ENCODE peak calls at places on chromosomes 4 and X, in seven cellular contexts. O is stimulated activated naive CD4-positive, alpha-beta T cell; L is activated T-helper 1 cell treated with anti-CD3 and anti-CD28 coated beads, Interleukin-12 subunit alpha, Interleukin-12 subunit beta, Interleukin-2, Interleukin-4 antibody, amounts not matched to agents 30 ng/mL and 10 ng/mL and 1 ng/mL, durations not matched to agents 14 hours and 24 hours and 36 hours; R is dorsolateral prefrontal cortex; J is uterus; E is activated effector memory CD4-positive, alpha-beta T cell treated with Interleukin-2 at 50 U/mL for 16 hours; H is left kidney. T is an unnamed sample.

GRCh38 chrX:63299596-63299995 is 51.5 kb downstream of the SPIN4 start:
- DNase-seq in O (no peak), H (no peak), E (no peak), L (no peak), R (no peak), J (no peak), T (no peak)

GRCh38 chr4:184814686-184815045 is 11.1 kb downstream of the ACSL1 start:
- DNase-seq in H (no peak), R (no peak), E (no peak), O (no peak), L (no peak), J (no peak), T (no peak)

GRCh38 chr4:78747328-78747946 is 28.7 kb upstream of the BMP2K start:
- DNase-seq in E (no peak), R (no peak), J (no peak), H (no peak), L (no peak), O (no peak), T (no peak)

GRCh38 chrX:57177070-57177469 is 39.9 kb upstream of the SPIN2A start:
- DNase-seq in L (no peak), R (no peak), H (no peak), O (no peak), E (no peak), J (no peak), T (no peak)

GRCh38 chrX:153226344-153227190 is 47.5 kb downstream of the MAGEA1 start:
- DNase-seq in O (no peak), R (no peak), L (no peak), E (no peak), J (peak; percentile 24), H (peak; percentile 80), T (no peak)

GRCh38 chr4:73505567-73505966 is 24.0 kb downstream of the AFM start:
- DNase-seq in O (no peak), J (no peak), L (no peak), H (no peak), E (no peak), R (no peak), T (no peak)

GRCh38 chr4:145939241-145939640 is 618 bp upstream of the ZNF827 start:
- DNase-seq in J (no peak), H (peak; percentile 56), L (no peak), R (no peak), E (no peak), O (no peak), T (no peak)

GRCh38 chr4:83110222-83110945 is 4.1 kb downstream of the PLAC8 start:
- DNase-seq in L (peak; percentile 86), R (peak; percentile 74), H (peak; percentile 94), J (peak; percentile 78), E (peak; percentile 82), O (peak; percentile 77), T (peak; percentile 70)

GRCh38 chr4:152348670-152349069 is 187.2 kb downstream of the FBXW7 start:
- DNase-seq in R (no peak), O (no peak), L (no peak), H (peak; percentile 67), J (no peak), E (no peak), T (no peak)